ENCODE peak calls at places on chromosome 6, in nine cellular contexts. T, X, F, O, G, V, J, Z and Q are unnamed samples.

GRCh38 chr6:48177786-48178185 is 66.8 kb upstream of the PTCHD4 start:
- DNase-seq in V (no peak), O (no peak), G (no peak), T (no peak), Z (no peak), J (no peak), X (no peak), F (no peak), Q (no peak)

GRCh38 chr6:5672581-5673011 is 334.1 kb downstream of the NRN1 start:
- DNase-seq in X (no peak), V (no peak), Z (no peak), T (peak), G (peak), J (no peak), O (peak), F (no peak), Q (no peak)

GRCh38 chr6:37556884-37557644 is 57.4 kb upstream of the CCDC167 start:
- DNase-seq in F (no peak), V (no peak), J (no peak), G (no peak), O (no peak), Z (no peak), T (no peak), X (no peak), Q (no peak)

GRCh38 chr6:1363298-1363697 is 26.1 kb upstream of the FOXF2 start:
- DNase-seq in X (no peak), F (no peak), J (no peak), O (no peak), G (no peak), T (no peak), Z (no peak), V (no peak), Q (no peak)

GRCh38 chr6:122640377-122640776 is 30.2 kb downstream of the PKIB start:
- DNase-seq in T (no peak), F (no peak), O (no peak), X (no peak), G (no peak), V (no peak), J (no peak), Z (no peak), Q (no peak)

GRCh38 chr6:28399370-28400121 is at the start of gene ZSCAN12:
- DNase-seq in G (peak), J (peak), O (peak), Z (peak), F (peak), X (peak), T (peak), V (peak), Q (peak)

GRCh38 chr6:114007451-114007953 is 36.6 kb upstream of the HDAC2 start:
- DNase-seq in X (no peak), G (no peak), F (no peak), T (no peak), O (no peak), Z (no peak), J (no peak), V (peak), Q (no peak)

GRCh38 chr6:36350681-36351091 is 14.0 kb upstream of the BNIP5 start:
- DNase-seq in T (peak), V (no peak), G (no peak), J (peak), X (no peak), O (peak), F (no peak), Z (no peak), Q (no peak)

GRCh38 chr6:124433369-124434064 is 528.7 kb upstream of the RNF217 start:
- DNase-seq in J (no peak), G (no peak), X (peak), V (no peak), F (no peak), O (no peak), Z (no peak), T (peak), Q (no peak)

GRCh38 chr6:41748542-41748941 is 1.3 kb upstream of the PGC start:
- DNase-seq in F (no peak), G (no peak), V (no peak), Z (no peak), X (peak), J (no peak), O (no peak), T (no peak), Q (no peak)

GRCh38 chr6:170459451-170459850 is 93.7 kb downstream of the PSMB1 start:
- DNase-seq in Z (no peak), X (no peak), G (peak), F (no peak), T (peak), V (peak), J (no peak), O (peak), Q (peak)

GRCh38 chr6:168988801-168989200 is 264.8 kb downstream of the THBS2 start:
- DNase-seq in O (no peak), X (no peak), T (peak), J (no peak), Z (no peak), F (no peak), G (no peak), V (no peak), Q (no peak)

GRCh38 chr6:55974688-55975087 is 99.3 kb upstream of the BMP5 start:
- DNase-seq in X (no peak), G (no peak), F (no peak), Z (no peak), J (no peak), O (no peak), V (no peak), T (no peak), Q (no peak)

GRCh38 chr6:131937703-131938631 is 13.2 kb downstream of the CCN2 start:
- DNase-seq in X (peak), T (peak), G (no peak), O (peak), V (no peak), Z (no peak), F (no peak), J (no peak), Q (no peak)

GRCh38 chr6:140436023-140436811 is 1061.8 kb upstream of the CITED2 start:
- DNase-seq in F (no peak), Z (no peak), X (no peak), T (peak), J (no peak), V (no peak), G (no peak), O (no peak), Q (no peak)

GRCh38 chr6:43033874-43034273 is 12.5 kb downstream of the RRP36 start:
- DNase-seq in V (no peak), J (no peak), G (no peak), Z (no peak), T (no peak), X (no peak), F (no peak), O (no peak), Q (no peak)

GRCh38 chr6:116386581-116387299 is 16.0 kb downstream of the DSE start:
- DNase-seq in V (no peak), G (no peak), T (peak), F (no peak), O (no peak), J (no peak), X (no peak), Z (no peak), Q (peak)

GRCh38 chr6:169738204-169738971 is 13.0 kb downstream of the DYNLT2 start:
- DNase-seq in F (no peak), T (peak), G (peak), Z (no peak), O (no peak), V (no peak), X (no peak), J (no peak), Q (no peak)

GRCh38 chr6:94511502-94512088 is 1065.7 kb upstream of the MANEA start:
- DNase-seq in V (no peak), J (no peak), O (no peak), Z (no peak), F (no peak), G (no peak), X (no peak), T (no peak), Q (no peak)

GRCh38 chr6:150667977-150668716 is 68.5 kb downstream of the PLEKHG1 start:
- DNase-seq in F (peak), O (peak), J (peak), X (no peak), T (peak), G (peak), V (peak), Z (no peak), Q (peak)

GRCh38 chr6:125014157-125014957 is 52.1 kb downstream of the RNF217 start:
- DNase-seq in G (no peak), X (no peak), O (peak), T (peak), J (no peak), Z (no peak), V (no peak), F (no peak), Q (no peak)

GRCh38 chr6:27791182-27791939 is 120.8 kb downstream of the OR2B2 start:
- DNase-seq in F (peak), V (no peak), Z (no peak), X (peak), J (peak), T (peak), O (peak), G (peak), Q (peak)

GRCh38 chr6:36120539-36120938 is 9.8 kb upstream of the MAPK13 start:
- DNase-seq in O (no peak), V (peak), J (peak), T (no peak), F (no peak), Z (peak), X (no peak), G (no peak), Q (no peak)

GRCh38 chr6:30818426-30818841 is 65.9 kb upstream of the DDR1 start:
- DNase-seq in F (no peak), V (no peak), J (peak), Z (no peak), G (no peak), T (peak), O (peak), X (no peak), Q (no peak)